ENCODE peak calls at places on chromosomes 1 and 21, in seven cellular contexts. One of them, this sample, is unnamed.

GRCh38 chr1:36520056-36520455 is 37.3 kb upstream of the CSF3R start:
- DNase-seq in effector memory CD8-positive, alpha-beta T cell: no peak
- DNase-seq in stimulated activated naive CD8-positive, alpha-beta T cell treated with anti-CD3 and anti-CD28 coated beads, Interleukin-15, Interleukin-2, amounts not matched to agents 100 U/mL and 50 U/mL, for 24 hours: no peak
- DNase-seq in naive thymus-derived CD4-positive, alpha-beta T cell: no peak
- DNase-seq in GM12864: no peak
- DNase-seq in glomerular endothelial cell: no peak
- DNase-seq in thyroid gland: no peak
- DNase-seq in this sample: no peak

GRCh38 chr1:92956254-92956653 is 5.0 kb downstream of the DIPK1A start:
- DNase-seq in effector memory CD8-positive, alpha-beta T cell: no peak
- DNase-seq in stimulated activated naive CD8-positive, alpha-beta T cell treated with anti-CD3 and anti-CD28 coated beads, Interleukin-15, Interleukin-2, amounts not matched to agents 100 U/mL and 50 U/mL, for 24 hours: no peak
- DNase-seq in naive thymus-derived CD4-positive, alpha-beta T cell: no peak
- DNase-seq in GM12864: no peak
- DNase-seq in glomerular endothelial cell: no peak
- DNase-seq in thyroid gland: no peak
- DNase-seq in this sample: no peak

GRCh38 chr1:18630511-18631495 is at the start of gene PAX7:
- DNase-seq in effector memory CD8-positive, alpha-beta T cell: no peak
- DNase-seq in stimulated activated naive CD8-positive, alpha-beta T cell treated with anti-CD3 and anti-CD28 coated beads, Interleukin-15, Interleukin-2, amounts not matched to agents 100 U/mL and 50 U/mL, for 24 hours: no peak
- DNase-seq in naive thymus-derived CD4-positive, alpha-beta T cell: no peak
- DNase-seq in GM12864: no peak
- DNase-seq in glomerular endothelial cell: no peak
- DNase-seq in thyroid gland: no peak
- DNase-seq in this sample: no peak

GRCh38 chr1:94102126-94102525 is 18.8 kb downstream of the ABCA4 start:
- DNase-seq in effector memory CD8-positive, alpha-beta T cell: no peak
- DNase-seq in stimulated activated naive CD8-positive, alpha-beta T cell treated with anti-CD3 and anti-CD28 coated beads, Interleukin-15, Interleukin-2, amounts not matched to agents 100 U/mL and 50 U/mL, for 24 hours: no peak
- DNase-seq in naive thymus-derived CD4-positive, alpha-beta T cell: no peak
- DNase-seq in GM12864: no peak
- DNase-seq in glomerular endothelial cell: no peak
- DNase-seq in thyroid gland: no peak
- DNase-seq in this sample: no peak

GRCh38 chr1:202164271-202165037 is 4.1 kb upstream of the PTPN7 start:
- DNase-seq in effector memory CD8-positive, alpha-beta T cell: peak
- DNase-seq in stimulated activated naive CD8-positive, alpha-beta T cell treated with anti-CD3 and anti-CD28 coated beads, Interleukin-15, Interleukin-2, amounts not matched to agents 100 U/mL and 50 U/mL, for 24 hours: peak
- DNase-seq in naive thymus-derived CD4-positive, alpha-beta T cell: peak
- DNase-seq in GM12864: no peak
- DNase-seq in glomerular endothelial cell: no peak
- DNase-seq in thyroid gland: no peak
- DNase-seq in this sample: peak

GRCh38 chr1:193355179-193355578 is 168.8 kb upstream of the B3GALT2 start:
- DNase-seq in effector memory CD8-positive, alpha-beta T cell: no peak
- DNase-seq in stimulated activated naive CD8-positive, alpha-beta T cell treated with anti-CD3 and anti-CD28 coated beads, Interleukin-15, Interleukin-2, amounts not matched to agents 100 U/mL and 50 U/mL, for 24 hours: no peak
- DNase-seq in naive thymus-derived CD4-positive, alpha-beta T cell: no peak
- DNase-seq in GM12864: no peak
- DNase-seq in glomerular endothelial cell: peak
- DNase-seq in thyroid gland: no peak
- DNase-seq in this sample: no peak

GRCh38 chr1:152486400-152487006 is 24.1 kb upstream of the LCE5A start:
- DNase-seq in effector memory CD8-positive, alpha-beta T cell: no peak
- DNase-seq in stimulated activated naive CD8-positive, alpha-beta T cell treated with anti-CD3 and anti-CD28 coated beads, Interleukin-15, Interleukin-2, amounts not matched to agents 100 U/mL and 50 U/mL, for 24 hours: no peak
- DNase-seq in naive thymus-derived CD4-positive, alpha-beta T cell: no peak
- DNase-seq in GM12864: no peak
- DNase-seq in glomerular endothelial cell: no peak
- DNase-seq in thyroid gland: no peak
- DNase-seq in this sample: no peak

GRCh38 chr21:37917612-37918011 is 1.4 kb upstream of the KCNJ6 start:
- DNase-seq in effector memory CD8-positive, alpha-beta T cell: no peak
- DNase-seq in stimulated activated naive CD8-positive, alpha-beta T cell treated with anti-CD3 and anti-CD28 coated beads, Interleukin-15, Interleukin-2, amounts not matched to agents 100 U/mL and 50 U/mL, for 24 hours: no peak
- DNase-seq in naive thymus-derived CD4-positive, alpha-beta T cell: no peak
- DNase-seq in GM12864: no peak
- DNase-seq in glomerular endothelial cell: no peak
- DNase-seq in thyroid gland: no peak
- DNase-seq in this sample: no peak

GRCh38 chr1:15948091-15948591 is 27.8 kb downstream of the ZBTB17 start:
- DNase-seq in effector memory CD8-positive, alpha-beta T cell: no peak
- DNase-seq in stimulated activated naive CD8-positive, alpha-beta T cell treated with anti-CD3 and anti-CD28 coated beads, Interleukin-15, Interleukin-2, amounts not matched to agents 100 U/mL and 50 U/mL, for 24 hours: peak
- DNase-seq in naive thymus-derived CD4-positive, alpha-beta T cell: no peak
- DNase-seq in GM12864: no peak
- DNase-seq in glomerular endothelial cell: no peak
- DNase-seq in thyroid gland: no peak
- DNase-seq in this sample: no peak

GRCh38 chr1:89363638-89364536 is at the start of gene GBP6:
- DNase-seq in effector memory CD8-positive, alpha-beta T cell: no peak
- DNase-seq in stimulated activated naive CD8-positive, alpha-beta T cell treated with anti-CD3 and anti-CD28 coated beads, Interleukin-15, Interleukin-2, amounts not matched to agents 100 U/mL and 50 U/mL, for 24 hours: no peak
- DNase-seq in naive thymus-derived CD4-positive, alpha-beta T cell: no peak
- DNase-seq in GM12864: no peak
- DNase-seq in glomerular endothelial cell: no peak
- DNase-seq in thyroid gland: peak
- DNase-seq in this sample: no peak

GRCh38 chr1:227903614-227904501 is 43.9 kb downstream of the WNT9A start:
- DNase-seq in effector memory CD8-positive, alpha-beta T cell: no peak
- DNase-seq in stimulated activated naive CD8-positive, alpha-beta T cell treated with anti-CD3 and anti-CD28 coated beads, Interleukin-15, Interleukin-2, amounts not matched to agents 100 U/mL and 50 U/mL, for 24 hours: no peak
- DNase-seq in naive thymus-derived CD4-positive, alpha-beta T cell: no peak
- DNase-seq in GM12864: no peak
- DNase-seq in glomerular endothelial cell: no peak
- DNase-seq in thyroid gland: no peak
- DNase-seq in this sample: peak

GRCh38 chr21:28688381-28688780 is 304.3 kb downstream of the LTN1 start:
- DNase-seq in effector memory CD8-positive, alpha-beta T cell: no peak
- DNase-seq in stimulated activated naive CD8-positive, alpha-beta T cell treated with anti-CD3 and anti-CD28 coated beads, Interleukin-15, Interleukin-2, amounts not matched to agents 100 U/mL and 50 U/mL, for 24 hours: no peak
- DNase-seq in naive thymus-derived CD4-positive, alpha-beta T cell: no peak
- DNase-seq in GM12864: no peak
- DNase-seq in glomerular endothelial cell: no peak
- DNase-seq in thyroid gland: no peak
- DNase-seq in this sample: no peak

GRCh38 chr1:245870698-245871097 is 636.4 kb downstream of the SMYD3 start:
- DNase-seq in effector memory CD8-positive, alpha-beta T cell: no peak
- DNase-seq in stimulated activated naive CD8-positive, alpha-beta T cell treated with anti-CD3 and anti-CD28 coated beads, Interleukin-15, Interleukin-2, amounts not matched to agents 100 U/mL and 50 U/mL, for 24 hours: no peak
- DNase-seq in naive thymus-derived CD4-positive, alpha-beta T cell: no peak
- DNase-seq in GM12864: no peak
- DNase-seq in glomerular endothelial cell: no peak
- DNase-seq in thyroid gland: no peak
- DNase-seq in this sample: no peak

GRCh38 chr1:93964777-93965200 is 55.6 kb upstream of the GCLM start:
- DNase-seq in effector memory CD8-positive, alpha-beta T cell: no peak
- DNase-seq in stimulated activated naive CD8-positive, alpha-beta T cell treated with anti-CD3 and anti-CD28 coated beads, Interleukin-15, Interleukin-2, amounts not matched to agents 100 U/mL and 50 U/mL, for 24 hours: no peak
- DNase-seq in naive thymus-derived CD4-positive, alpha-beta T cell: no peak
- DNase-seq in GM12864: no peak
- DNase-seq in glomerular endothelial cell: no peak
- DNase-seq in thyroid gland: no peak
- DNase-seq in this sample: no peak

GRCh38 chr1:53947172-53947835 is 1.2 kb downstream of the LRRC42 start:
- DNase-seq in effector memory CD8-positive, alpha-beta T cell: no peak
- DNase-seq in stimulated activated naive CD8-positive, alpha-beta T cell treated with anti-CD3 and anti-CD28 coated beads, Interleukin-15, Interleukin-2, amounts not matched to agents 100 U/mL and 50 U/mL, for 24 hours: no peak
- DNase-seq in naive thymus-derived CD4-positive, alpha-beta T cell: no peak
- DNase-seq in GM12864: no peak
- DNase-seq in glomerular endothelial cell: no peak
- DNase-seq in thyroid gland: no peak
- DNase-seq in this sample: no peak

GRCh38 chr1:51237714-51238403 is 1.8 kb downstream of the RNF11 start:
- DNase-seq in effector memory CD8-positive, alpha-beta T cell: no peak
- DNase-seq in stimulated activated naive CD8-positive, alpha-beta T cell treated with anti-CD3 and anti-CD28 coated beads, Interleukin-15, Interleukin-2, amounts not matched to agents 100 U/mL and 50 U/mL, for 24 hours: no peak
- DNase-seq in naive thymus-derived CD4-positive, alpha-beta T cell: no peak
- DNase-seq in GM12864: no peak
- DNase-seq in glomerular endothelial cell: no peak
- DNase-seq in thyroid gland: peak
- DNase-seq in this sample: no peak

GRCh38 chr1:95339377-95339776 is 105.4 kb downstream of the RWDD3 start:
- DNase-seq in effector memory CD8-positive, alpha-beta T cell: no peak
- DNase-seq in stimulated activated naive CD8-positive, alpha-beta T cell treated with anti-CD3 and anti-CD28 coated beads, Interleukin-15, Interleukin-2, amounts not matched to agents 100 U/mL and 50 U/mL, for 24 hours: no peak
- DNase-seq in naive thymus-derived CD4-positive, alpha-beta T cell: no peak
- DNase-seq in GM12864: no peak
- DNase-seq in glomerular endothelial cell: no peak
- DNase-seq in thyroid gland: no peak
- DNase-seq in this sample: no peak

GRCh38 chr1:228685081-228685480 is 50.2 kb upstream of the RHOU start:
- DNase-seq in effector memory CD8-positive, alpha-beta T cell: no peak
- DNase-seq in stimulated activated naive CD8-positive, alpha-beta T cell treated with anti-CD3 and anti-CD28 coated beads, Interleukin-15, Interleukin-2, amounts not matched to agents 100 U/mL and 50 U/mL, for 24 hours: no peak
- DNase-seq in naive thymus-derived CD4-positive, alpha-beta T cell: no peak
- DNase-seq in GM12864: no peak
- DNase-seq in glomerular endothelial cell: no peak
- DNase-seq in thyroid gland: no peak
- DNase-seq in this sample: no peak

This sample was measured in CD4-positive, alpha-beta memory T cell.